ENCODE peak calls at places on chromosome 14, in seven cellular contexts. A is psoas muscle, G is A549, F is fibroblast of mammary gland, Y is transverse colon, N is heart left ventricle, M is endothelial cell of umbilical vein. U is an unnamed sample.

GRCh38 chr14:56144176-56144575 is 26.0 kb downstream of the PELI2 start:
- DNase-seq in A (no peak), G (no peak), F (no peak), Y (no peak), N (no peak), M (no peak), U (no peak)

GRCh38 chr14:34322940-34323418 is 139.1 kb downstream of the SPTSSA start:
- DNase-seq in A (peak; percentile 75), G (peak; percentile 69), F (peak; percentile 63), Y (peak; percentile 74), N (peak; percentile 33), M (peak; percentile 57), U (peak; percentile 26)

GRCh38 chr14:33568935-33569579 is 381.8 kb downstream of the EGLN3 start:
- DNase-seq in A (no peak), G (no peak), F (no peak), Y (no peak), N (no peak), M (peak; percentile 75), U (no peak)

GRCh38 chr14:32343926-32344430 is 14.9 kb downstream of the AKAP6 start:
- DNase-seq in A (no peak), G (no peak), F (peak; percentile 18), Y (no peak), N (no peak), M (no peak), U (no peak)

GRCh38 chr14:91282954-91283645 is 38.6 kb upstream of the GPR68 start:
- DNase-seq in A (no peak), G (no peak), F (no peak), Y (no peak), N (no peak), M (no peak), U (no peak)

GRCh38 chr14:104788533-104788818 is 7.1 kb downstream of the AKT1 start:
- DNase-seq in A (no peak), G (no peak), F (no peak), Y (no peak), N (no peak), M (no peak), U (no peak)

GRCh38 chr14:92459479-92460421 is 53.8 kb upstream of the RIN3 start:
- DNase-seq in A (no peak), G (no peak), F (peak; percentile 22), Y (no peak), N (peak; percentile 68), M (peak; percentile 76), U (no peak)

GRCh38 chr14:61266436-61267220 is 14.5 kb downstream of the TMEM30B start:
- DNase-seq in A (no peak), G (no peak), F (peak; percentile 37), Y (no peak), N (no peak), M (no peak), U (no peak)

GRCh38 chr14:90698379-90698869 is 117.8 kb downstream of the TTC7B start:
- DNase-seq in A (peak; percentile 81), G (no peak), F (peak; percentile 49), Y (peak; percentile 31), N (peak; percentile 87), M (peak; percentile 84), U (no peak)

GRCh38 chr14:82223276-82223675 is 689.6 kb upstream of the SEL1L start:
- DNase-seq in A (no peak), G (no peak), F (no peak), Y (no peak), N (no peak), M (no peak), U (no peak)

GRCh38 chr14:97306785-97307246 is 509.6 kb downstream of the VRK1 start:
- DNase-seq in A (no peak), G (no peak), F (no peak), Y (no peak), N (no peak), M (no peak), U (no peak)

GRCh38 chr14:21846227-21846885 is 172.7 kb upstream of the OR4E1 start:
- DNase-seq in A (no peak), G (peak; percentile 39), F (peak; percentile 7), Y (peak; percentile 49), N (no peak), M (peak; percentile 13), U (no peak)

GRCh38 chr14:91911474-91912032 is 35.9 kb downstream of the FBLN5 start:
- DNase-seq in A (no peak), G (peak; percentile 68), F (peak; percentile 52), Y (peak; percentile 37), N (no peak), M (peak; percentile 49), U (no peak)

GRCh38 chr14:101135796-101136742 is 232.5 kb upstream of the RTL1 start:
- DNase-seq in A (peak; percentile 18), G (no peak), F (no peak), Y (no peak), N (no peak), M (no peak), U (no peak)

GRCh38 chr14:69879175-69880047 is at the start of gene SMOC1:
- DNase-seq in A (peak; percentile 87), G (peak; percentile 73), F (peak; percentile 76), Y (peak; percentile 65), N (peak; percentile 31), M (peak; percentile 57), U (peak; percentile 47)

GRCh38 chr14:56580317-56580711 is 716 bp downstream of the TMEM260 start:
- DNase-seq in A (no peak), G (no peak), F (no peak), Y (no peak), N (no peak), M (no peak), U (no peak)

GRCh38 chr14:93269341-93270068 is 62.4 kb downstream of the UBR7 start:
- DNase-seq in A (no peak), G (peak; percentile 84), F (peak; percentile 92), Y (no peak), N (no peak), M (no peak), U (peak; percentile 38)

GRCh38 chr14:89158701-89159100 is 258.3 kb downstream of the FOXN3 start:
- DNase-seq in A (no peak), G (no peak), F (no peak), Y (no peak), N (no peak), M (no peak), U (no peak)

GRCh38 chr14:97077253-97077653 is 280.1 kb downstream of the VRK1 start:
- DNase-seq in A (no peak), G (peak; percentile 19), F (peak; percentile 62), Y (peak; percentile 37), N (peak; percentile 63), M (no peak), U (no peak)

GRCh38 chr14:56751471-56751870 is 58.8 kb downstream of the OTX2 start:
- DNase-seq in A (no peak), G (peak; percentile 4), F (no peak), Y (no peak), N (no peak), M (no peak), U (no peak)

GRCh38 chr14:69610859-69611263 is 535 bp upstream of the SUSD6 start:
- DNase-seq in A (no peak), G (no peak), F (peak; percentile 45), Y (no peak), N (no peak), M (no peak), U (no peak)

GRCh38 chr14:53772936-53773335 is 183.7 kb downstream of the BMP4 start:
- DNase-seq in A (no peak), G (no peak), F (no peak), Y (no peak), N (no peak), M (no peak), U (no peak)

GRCh38 chr14:30906752-30907658 is 32.6 kb downstream of the COCH start:
- DNase-seq in A (no peak), G (peak; percentile 47), F (peak; percentile 27), Y (no peak), N (no peak), M (peak; percentile 40), U (no peak)

GRCh38 chr14:105890474-105891220 is 364.3 kb downstream of the TMEM121 start:
- DNase-seq in A (no peak), G (no peak), F (no peak), Y (peak; percentile 5), N (no peak), M (no peak), U (no peak)

GRCh38 chr14:56143025-56143424 is 24.8 kb downstream of the PELI2 start:
- DNase-seq in A (no peak), G (no peak), F (no peak), Y (no peak), N (no peak), M (no peak), U (no peak)

GRCh38 chr14:22070119-22070982 is 396.7 kb upstream of the OR4E1 start:
- DNase-seq in A (peak; percentile 49), G (no peak), F (peak; percentile 8), Y (peak; percentile 31), N (peak; percentile 37), M (peak; percentile 22), U (no peak)

GRCh38 chr14:65709576-65709975 is 297.0 kb downstream of the FUT8 start:
- DNase-seq in A (no peak), G (no peak), F (peak; percentile 12), Y (no peak), N (no peak), M (peak; percentile 72), U (no peak)

DNA sequence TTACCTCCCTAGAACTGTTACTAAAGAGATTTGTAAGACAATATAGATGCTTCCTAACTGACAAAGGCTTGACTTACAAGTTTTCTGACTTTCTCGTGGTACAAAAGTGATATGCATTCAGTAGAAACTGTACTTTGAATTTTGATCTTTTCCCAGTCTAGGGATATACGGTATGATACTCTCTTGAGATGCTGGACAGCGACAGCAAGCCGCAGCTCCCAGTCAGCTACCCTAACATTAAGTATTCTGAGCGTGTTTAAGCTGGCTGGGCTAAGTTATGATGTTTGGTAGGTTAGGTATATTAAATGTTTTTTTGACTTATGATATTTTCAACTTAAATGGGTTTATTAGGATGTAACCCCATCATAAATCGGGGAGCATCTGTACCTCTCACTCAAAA is 55.2 kb upstream of the CDKL1 start:
- DNase-seq in A (no peak), G (no peak), F (no peak), Y (no peak), N (no peak), M (no peak), U (no peak)
- TF ChIP-seq CTCF in A (no peak), G (no peak), F (no peak), Y (no peak), N (no peak), M (no peak), U (no peak)

GRCh38 chr14:52049271-52049670 is 19.6 kb downstream of the NID2 start:
- DNase-seq in A (no peak), G (no peak), F (no peak), Y (no peak), N (no peak), M (no peak), U (no peak)
- H3K4me3 ChIP-seq in A (no peak overlapping the region), G (no peak overlapping the region), F (no peak overlapping the region), Y (no peak overlapping the region), N (no peak overlapping the region), M (no peak overlapping the region), U (no peak overlapping the region)

GRCh38 chr14:29518335-29518734 is 409.3 kb downstream of the PRKD1 start:
- DNase-seq in A (no peak), G (no peak), F (peak; percentile 36), Y (no peak), N (no peak), M (peak; percentile 5), U (no peak)

GRCh38 chr14:29527286-29527685 is 400.4 kb downstream of the PRKD1 start:
- DNase-seq in A (no peak), G (no peak), F (no peak), Y (no peak), N (no peak), M (no peak), U (no peak)

GRCh38 chr14:29521526-29522137 is 406.0 kb downstream of the PRKD1 start:
- DNase-seq in A (no peak), G (no peak), F (peak; percentile 40), Y (no peak), N (no peak), M (peak; percentile 6), U (no peak)
- TF ChIP-seq CTCF in A (no peak), G (no peak), F (peak; percentile 69), Y (no peak), N (no peak), M (peak; percentile 42), U (peak; percentile 44)

GRCh38 chr14:67964391-67964812 is 144.8 kb downstream of the RAD51B start:
- DNase-seq in A (no peak), G (peak; percentile 40), F (peak; percentile 76), Y (no peak), N (no peak), M (no peak), U (no peak)
- H3K4me3 ChIP-seq in A (no peak overlapping the region), G (no peak overlapping the region), F (peak overlapping the region; percentile 17), Y (no peak overlapping the region), N (no peak overlapping the region), M (no peak overlapping the region), U (no peak overlapping the region)